ENCODE peak calls at places on chromosomes 2 and 18, in seven cellular contexts. V is heart left ventricle, Q is transverse colon, M is uterus, D is spleen, X is sigmoid colon, E is GM12892. N is an unnamed sample.

GRCh38 chr18:59810183-59810582 is 89.6 kb upstream of the PMAIP1 start:
- DNase-seq in M (no peak), Q (no peak), X (no peak), E (no peak), D (no peak), V (no peak), N (no peak)

GRCh38 chr2:26940001-26940400 is 30.4 kb upstream of the MAPRE3 start:
- DNase-seq in M (no peak), D (no peak), Q (no peak), X (no peak), E (no peak), V (no peak), N (no peak)

GRCh38 chr18:73645175-73645715 is 502.4 kb downstream of the FBXO15 start:
- DNase-seq in X (no peak), E (no peak), M (no peak), V (no peak), Q (no peak), D (no peak), N (no peak)

GRCh38 chr18:75083131-75083530 is 125.8 kb downstream of the PTGR3 start:
- DNase-seq in X (no peak), D (no peak), V (no peak), Q (no peak), M (no peak), E (no peak), N (no peak)

GRCh38 chr2:17160594-17160993 is 357.6 kb downstream of the RAD51AP2 start:
- DNase-seq in M (no peak), V (no peak), X (no peak), Q (no peak), E (no peak), D (no peak), N (no peak)

GRCh38 chr2:227439214-227439613 is 32.7 kb upstream of the AGFG1 start:
- DNase-seq in M (no peak), E (no peak), X (no peak), V (no peak), Q (no peak), D (no peak), N (no peak)

GRCh38 chr2:42332575-42332974 is 28.4 kb downstream of the COX7A2L start:
- DNase-seq in Q (no peak), M (no peak), X (no peak), V (no peak), E (no peak), D (no peak), N (peak)

GRCh38 chr2:12467303-12467702 is 249.4 kb upstream of the TRIB2 start:
- DNase-seq in V (no peak), X (no peak), M (no peak), E (no peak), Q (no peak), D (no peak), N (no peak)

GRCh38 chr2:99608861-99609260 is 119.0 kb upstream of the REV1 start:
- DNase-seq in X (no peak), D (no peak), V (no peak), Q (no peak), E (no peak), M (no peak), N (no peak)

GRCh38 chr2:165240927-165241326 is 1.7 kb downstream of the SCN2A start:
- DNase-seq in Q (no peak), M (no peak), X (no peak), D (no peak), V (no peak), E (no peak), N (no peak)

GRCh38 chr2:127560201-127560928 is 24.9 kb downstream of the MYO7B start:
- DNase-seq in E (no peak), D (peak), M (no peak), X (no peak), V (no peak), Q (no peak), N (no peak)

GRCh38 chr18:74476154-74476553 is 19.0 kb upstream of the DIPK1C start:
- DNase-seq in D (no peak), X (no peak), Q (no peak), V (no peak), M (peak), E (no peak), N (peak)

GRCh38 chr2:33291278-33292013 is 185.0 kb upstream of the RASGRP3 start:
- DNase-seq in D (no peak), V (no peak), E (no peak), Q (no peak), X (no peak), M (no peak), N (no peak)

GRCh38 chr2:43542285-43542933 is 53.4 kb downstream of the THADA start:
- DNase-seq in E (no peak), M (no peak), V (no peak), Q (no peak), X (no peak), D (no peak), N (peak)

GRCh38 chr2:132776271-132776670 is 106.3 kb upstream of the LYPD1 start:
- DNase-seq in X (no peak), Q (no peak), E (no peak), V (no peak), D (no peak), M (no peak), N (no peak)

GRCh38 chr18:48392266-48392665 is 16.9 kb downstream of the ZBTB7C start:
- DNase-seq in M (no peak), Q (no peak), E (no peak), D (no peak), V (no peak), X (no peak), N (no peak)

GRCh38 chr18:79402977-79403722 is 7.4 kb downstream of the NFATC1 start:
- DNase-seq in Q (peak), M (peak), D (peak), X (peak), E (no peak), V (peak), N (peak)

GRCh38 chr2:45287040-45287439 is 277.8 kb upstream of the SIX2 start:
- DNase-seq in V (no peak), Q (no peak), X (no peak), E (no peak), D (no peak), M (no peak), N (no peak)

GRCh38 chr18:63974991-63975390 is 5.1 kb downstream of the SERPINB8 start:
- DNase-seq in Q (peak), D (no peak), X (no peak), E (no peak), V (no peak), M (no peak), N (peak)

GRCh38 chr2:75557474-75558131 is 3.1 kb downstream of the EVA1A start:
- DNase-seq in M (no peak), V (no peak), X (no peak), D (no peak), E (no peak), Q (no peak), N (no peak)

GRCh38 chr2:100745630-100746029 is 74.3 kb upstream of the NPAS2 start:
- DNase-seq in Q (no peak), E (no peak), D (no peak), X (no peak), M (no peak), V (no peak), N (no peak)

GRCh38 chr2:225354281-225354774 is 45.2 kb upstream of the NYAP2 start:
- DNase-seq in Q (no peak), X (no peak), D (no peak), M (no peak), E (no peak), V (no peak), N (peak)

GRCh38 chr2:127118038-127118437 is 11.1 kb upstream of the BIN1 start:
- DNase-seq in M (no peak), D (peak), E (no peak), Q (no peak), X (peak), V (no peak), N (no peak)

GRCh38 chr18:40866013-40866644 is 1088.9 kb upstream of the PIK3C3 start:
- DNase-seq in E (no peak), X (no peak), M (no peak), D (no peak), Q (no peak), V (no peak), N (peak)

DNA sequence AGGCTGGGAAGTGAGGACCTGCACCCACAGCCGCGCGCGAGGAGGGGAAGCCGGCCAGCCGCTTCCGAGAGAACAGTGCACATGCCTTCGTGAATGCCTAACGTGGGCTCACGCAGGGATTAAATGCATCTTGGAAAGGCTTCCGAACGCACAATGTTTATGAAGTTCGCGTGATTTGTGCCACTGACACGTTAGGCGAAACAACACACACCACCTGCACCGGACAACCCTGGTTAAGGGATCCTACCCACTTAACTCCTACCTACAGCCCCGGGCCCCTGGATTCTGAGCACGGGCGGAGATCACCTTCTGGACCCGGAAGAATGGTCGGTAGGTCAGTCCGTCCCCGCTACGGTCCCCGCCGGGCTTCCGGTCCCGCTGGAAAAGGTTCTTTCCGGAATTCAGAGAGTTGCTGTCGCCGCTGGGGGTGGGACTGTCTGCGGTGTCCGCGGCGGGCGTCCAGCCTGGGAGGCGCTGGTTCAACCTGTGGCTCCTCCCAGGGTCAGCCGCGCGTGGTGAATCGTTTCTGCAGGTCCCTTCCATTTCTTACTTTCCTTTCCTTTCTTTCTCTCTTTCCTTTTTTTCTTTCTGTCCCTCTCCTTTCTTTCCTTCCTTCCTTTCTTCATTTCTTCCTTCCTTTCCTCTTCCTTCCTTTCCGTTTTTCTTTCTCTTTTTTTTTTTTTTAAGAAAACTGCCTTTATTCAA is at the start of gene MTIF2:
- DNase-seq in M (peak), X (peak), Q (peak), V (peak), E (peak), D (peak), N (peak)
- TF ChIP-seq POLR2A in M (no peak), X (peak), Q (peak), V (no peak), E (peak), D (no peak), N (peak)

GRCh38 chr2:206085742-206086445 is at the start of gene INO80D:
- DNase-seq in Q (peak), E (peak), V (peak), M (peak), X (peak), D (peak), N (peak)
- TF ChIP-seq POLR2A in Q (peak), E (peak), V (no peak), M (no peak), X (peak), D (no peak), N (peak)

DNA sequence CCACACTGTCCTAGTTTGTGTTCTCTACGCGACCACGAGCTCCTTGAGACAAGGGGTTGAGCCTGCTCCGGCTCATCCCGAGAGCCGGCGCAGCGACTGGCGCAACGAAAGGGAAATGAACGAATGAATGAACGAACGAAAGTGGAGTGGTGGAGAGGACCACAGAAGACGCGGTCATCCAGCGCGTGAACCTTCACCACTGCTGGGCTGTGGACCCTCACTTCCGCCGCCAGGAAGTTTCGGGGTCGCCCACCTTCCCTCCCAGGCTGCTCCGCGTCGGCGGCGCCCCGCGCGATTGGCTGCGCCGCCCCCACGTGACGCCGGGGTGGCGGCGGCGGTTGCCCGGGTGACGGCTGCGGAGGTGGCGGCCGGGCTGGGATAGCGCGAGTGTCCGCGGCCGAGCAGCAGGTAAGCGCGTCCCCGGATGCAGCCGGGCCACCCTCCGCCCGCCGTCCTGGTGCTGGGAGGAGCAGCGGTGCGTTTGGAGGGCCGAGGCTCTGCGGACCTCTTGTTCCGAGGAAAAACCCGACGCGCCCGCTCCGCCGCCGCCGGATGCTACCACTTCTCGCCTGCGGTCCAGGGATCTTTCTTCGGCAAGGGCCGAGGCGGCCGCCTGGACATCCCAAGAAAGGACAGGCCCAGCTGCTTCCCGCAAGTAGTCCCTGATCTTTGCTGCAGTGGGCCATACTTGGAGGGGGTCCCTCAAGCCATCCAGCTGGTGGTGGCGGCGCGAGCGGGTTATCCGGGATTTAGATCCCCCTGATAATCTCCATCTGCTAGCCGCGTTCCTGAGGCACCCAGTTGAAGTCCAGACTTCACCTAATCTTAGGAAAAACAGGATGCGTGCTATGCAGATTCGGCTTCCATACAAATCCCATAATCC is at the start of gene ARMC9:
- DNase-seq in V (peak), D (peak), X (peak), E (peak), M (peak), Q (peak), N (peak)
- TF ChIP-seq POLR2A in V (no peak), D (no peak), X (no peak), E (peak), M (no peak), Q (peak), N (peak)

GRCh38 chr2:229852565-229852964 is 69.2 kb downstream of the TRIP12 start:
- DNase-seq in D (peak), M (no peak), E (no peak), V (peak), Q (peak), X (no peak), N (peak)
- TF ChIP-seq POLR2A in D (no peak), M (no peak), E (no peak), V (no peak), Q (no peak), X (no peak), N (peak)

GRCh38 chr2:231662028-231662810 is 46.1 kb upstream of the PTMA start:
- DNase-seq in D (peak), V (peak), M (peak), X (peak), Q (peak), E (peak), N (peak)
- TF ChIP-seq POLR2A in D (peak), V (peak), M (peak), X (peak), Q (peak), E (peak), N (peak)

GRCh38 chr2:238942080-238942761 is 94.3 kb downstream of the TWIST2 start:
- DNase-seq in D (peak), E (no peak), V (peak), X (peak), M (peak), Q (no peak), N (no peak)
- TF ChIP-seq POLR2A in D (no peak), E (no peak), V (no peak), X (no peak), M (no peak), Q (no peak), N (no peak)

GRCh38 chr2:175154670-175155082 is 13.3 kb downstream of the ATF2 start:
- DNase-seq in X (no peak), V (no peak), E (no peak), Q (no peak), M (no peak), D (no peak), N (no peak)
- TF ChIP-seq POLR2A in X (no peak), V (no peak), E (no peak), Q (no peak), M (no peak), D (no peak), N (no peak)

GRCh38 chr18:57585846-57586242 is 658 bp downstream of the FECH start:
- DNase-seq in D (no peak), M (no peak), X (no peak), E (no peak), V (no peak), Q (no peak), N (peak)

GRCh38 chr18:57585421-57585820 is 1.1 kb downstream of the FECH start:
- DNase-seq in D (no peak), E (no peak), V (no peak), X (no peak), Q (no peak), M (no peak), N (peak)

GRCh38 chr18:57587262-57587661 is 760 bp upstream of the FECH start:
- DNase-seq in D (no peak), M (no peak), X (no peak), V (no peak), E (no peak), Q (no peak), N (no peak)

GRCh38 chr18:57589162-57589561 is 2.7 kb upstream of the FECH start:
- DNase-seq in M (no peak), V (no peak), Q (no peak), E (no peak), D (no peak), X (no peak), N (peak)

DNA sequence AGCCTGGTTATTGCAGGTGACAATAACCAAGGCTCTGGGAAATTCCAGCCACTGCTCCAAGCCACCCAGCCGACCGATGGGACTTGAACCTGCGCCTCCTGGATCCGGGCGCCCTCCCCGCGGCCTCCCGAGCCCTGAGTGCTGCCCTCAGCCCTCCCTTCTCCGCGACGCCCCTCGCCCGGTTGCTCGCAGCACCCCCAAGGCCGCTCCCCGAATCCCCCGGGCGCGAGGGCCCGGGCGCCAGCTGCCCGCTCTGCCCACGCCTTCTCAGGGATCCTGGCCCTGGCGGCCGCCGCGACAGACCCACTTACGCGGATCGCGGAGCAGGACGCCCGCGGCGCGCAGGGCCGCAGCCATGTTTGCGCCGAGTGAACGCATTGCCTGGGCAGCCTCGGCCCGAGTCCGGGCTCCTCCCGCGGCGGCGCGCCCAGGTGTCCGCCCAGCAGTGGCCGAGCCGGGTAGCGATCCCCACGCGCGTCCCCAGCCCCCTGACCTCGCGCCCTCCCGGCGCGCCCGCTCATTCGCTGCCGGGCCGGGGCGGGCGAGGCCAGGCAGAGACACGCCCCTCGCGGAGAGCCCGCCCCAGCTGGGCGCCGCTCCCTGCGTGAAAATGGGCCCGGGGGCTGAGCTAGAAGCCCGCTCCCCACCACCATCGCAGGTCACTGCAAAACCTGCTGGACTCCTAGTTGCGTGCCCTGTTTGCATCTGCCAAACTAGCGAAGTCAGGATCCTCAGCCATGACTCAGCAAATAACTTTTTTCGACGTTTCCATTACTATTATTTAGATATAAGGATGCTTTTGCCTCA is at the start of gene FECH:
- DNase-seq in D (peak), Q (peak), X (peak), M (peak), V (peak), E (peak), N (peak)
- TF ChIP-seq POLR2A in D (peak), Q (peak), X (peak), M (peak), V (no peak), E (peak), N (peak)

GRCh38 chr18:36382854-36383253 is 85.3 kb downstream of the FHOD3 start:
- DNase-seq in X (no peak), V (no peak), M (no peak), Q (no peak), E (no peak), D (no peak), N (no peak)
- TF ChIP-seq POLR2A in X (no peak), V (no peak), M (no peak), Q (no peak), E (no peak), D (no peak), N (no peak)

DNA sequence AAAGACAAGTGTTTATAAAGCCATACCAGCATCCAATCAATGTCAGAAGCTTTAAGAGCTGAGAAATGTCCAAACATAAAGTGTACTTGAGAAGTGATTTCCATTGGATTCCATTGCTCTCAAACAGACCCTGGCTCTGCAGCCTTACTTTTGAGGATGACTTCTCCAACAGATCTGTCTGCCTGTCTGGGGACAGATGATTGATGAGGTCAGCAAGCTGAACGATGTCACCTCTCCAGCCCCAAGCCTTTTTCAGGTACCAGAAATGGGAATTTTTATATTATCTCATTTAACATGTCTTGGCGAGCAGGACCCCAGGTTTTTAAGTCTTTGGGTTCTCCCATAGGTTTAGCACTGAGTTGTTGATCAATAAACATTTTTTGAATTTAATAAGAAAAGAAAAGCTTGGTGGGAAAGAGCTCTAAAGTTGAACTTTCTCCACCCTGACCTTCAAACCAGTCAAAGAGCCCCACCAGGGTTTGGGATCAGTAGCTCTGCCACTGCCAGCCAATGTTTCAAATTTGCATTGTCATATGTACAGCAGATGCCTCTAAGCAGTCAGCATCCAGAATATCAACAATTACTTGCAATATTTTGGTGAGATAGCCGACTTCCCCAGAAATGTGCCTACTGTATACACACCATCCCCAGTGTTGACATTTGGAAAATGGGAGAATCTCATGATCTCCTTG is 22.5 kb downstream of the PTPN18 start:
- DNase-seq in D (no peak), E (no peak), Q (no peak), X (no peak), M (no peak), V (no peak), N (peak)
- TF ChIP-seq POLR2A in D (no peak), E (no peak), Q (no peak), X (no peak), M (no peak), V (no peak), N (no peak)